ENCODE peak calls at places on chromosome 6, in seven cellular contexts. S is activated CD4-positive, alpha-beta T cell treated with anti-CD3 and anti-CD28 coated beads, Interleukin-2, amount 10 ng/mL, durations not matched to agents 7 days and 5 days; F is left ventricle myocardium superior; T is KBM-7; O is stimulated activated CD4-positive, alpha-beta T cell treated with anti-CD3 and anti-CD28 coated beads, TNF-alpha, amount 100 ng/mL, for 48 hours; I is GM06990; E is cardiac muscle cell. C is an unnamed sample.

GRCh38 chr6:111604259-111605099 is 1.2 kb downstream of the TRAF3IP2 start:
- DNase-seq in T (no peak), I (no peak), F (peak), S (no peak), O (no peak), E (peak), C (no peak)

GRCh38 chr6:50815436-50816114 is 3.1 kb upstream of the TFAP2B start:
- DNase-seq in T (peak), F (no peak), I (no peak), O (no peak), S (no peak), E (no peak), C (no peak)

GRCh38 chr6:89944826-89945407 is 50.6 kb downstream of the GJA10 start:
- DNase-seq in F (no peak), S (no peak), O (no peak), I (no peak), E (no peak), T (peak), C (no peak)

GRCh38 chr6:143457563-143458359 is 7.2 kb downstream of the PEX3 start:
- DNase-seq in O (no peak), T (no peak), I (no peak), S (no peak), F (no peak), E (peak), C (no peak)

GRCh38 chr6:169046483-169047192 is 207.0 kb downstream of the THBS2 start:
- DNase-seq in S (no peak), I (no peak), F (no peak), O (no peak), T (no peak), E (no peak), C (no peak)

GRCh38 chr6:31202259-31203166 is 32.0 kb upstream of the POU5F1 start:
- DNase-seq in O (no peak), I (no peak), S (no peak), T (peak), F (no peak), E (no peak), C (no peak)

GRCh38 chr6:146893690-146894089 is 294.9 kb downstream of the ADGB start:
- DNase-seq in S (no peak), E (no peak), F (no peak), T (no peak), O (no peak), I (no peak), C (no peak)

GRCh38 chr6:35754452-35755321 is 17.9 kb downstream of the ARMC12 start:
- DNase-seq in F (no peak), I (no peak), T (no peak), S (no peak), O (no peak), E (no peak), C (no peak)

GRCh38 chr6:105896052-105896820 is 189.9 kb upstream of the PRDM1 start:
- DNase-seq in E (no peak), O (no peak), S (no peak), T (no peak), F (no peak), I (no peak), C (no peak)

GRCh38 chr6:113558966-113559365 is 298.2 kb upstream of the MARCKS start:
- DNase-seq in O (no peak), S (no peak), F (no peak), T (no peak), E (no peak), I (no peak), C (no peak)

GRCh38 chr6:33147807-33148666 is 44.2 kb downstream of the COL11A2 start:
- DNase-seq in T (peak), O (no peak), I (no peak), E (peak), F (no peak), S (no peak), C (peak)

GRCh38 chr6:135282425-135282824 is 101.3 kb downstream of the MYB start:
- DNase-seq in E (no peak), S (no peak), I (no peak), F (no peak), T (no peak), O (no peak), C (no peak)

GRCh38 chr6:73898599-73898998 is 202.6 kb downstream of the CD109 start:
- DNase-seq in F (no peak), T (no peak), S (no peak), O (no peak), I (no peak), E (no peak), C (no peak)

GRCh38 chr6:25769983-25770382 is 15.4 kb downstream of the SLC17A4 start:
- DNase-seq in O (no peak), S (no peak), F (no peak), T (no peak), I (no peak), E (no peak), C (no peak)

GRCh38 chr6:131061041-131061770 is 1.8 kb downstream of the EPB41L2 start:
- DNase-seq in F (no peak), E (peak), I (peak), T (peak), S (no peak), O (no peak), C (no peak)

GRCh38 chr6:14799928-14800327 is 445.9 kb upstream of the JARID2 start:
- DNase-seq in O (no peak), I (no peak), S (peak), E (peak), F (peak), T (peak), C (peak)